ENCODE peak calls at places on chromosomes 3 and 15, in eight cellular contexts. M is GM23338, O is HepG2, A is SK-N-SH, I is HCT116, X is K562, D is Panc1, E is GM12878. H is an unnamed sample.

GRCh38 chr15:60395276-60396011 is 2.3 kb downstream of the ANXA2 start:
- DNase-seq in A (no peak), O (no peak), M (no peak), D (no peak), X (no peak), I (no peak), E (no peak), H (no peak)

GRCh38 chr3:158379517-158379916 is 191.5 kb upstream of the MLF1 start:
- DNase-seq in E (no peak), X (no peak), M (no peak), D (no peak), I (no peak), A (no peak), O (no peak), H (peak; percentile 3)

GRCh38 chr3:182240474-182240873 is 528.7 kb downstream of the SOX2 start:
- DNase-seq in A (no peak), O (no peak), X (no peak), D (no peak), E (no peak), M (no peak), I (no peak), H (no peak)

GRCh38 chr3:3799173-3800075 is at the start of gene LRRN1:
- DNase-seq in M (peak; percentile 96), O (no peak), D (no peak), I (no peak), A (peak; percentile 95), X (no peak), E (no peak), H (peak; percentile 45)

GRCh38 chr3:166071-166470 is 30.5 kb upstream of the CHL1 start:
- DNase-seq in M (no peak), I (no peak), X (no peak), O (no peak), E (no peak), D (no peak), A (no peak), H (no peak)

GRCh38 chr3:186361612-186362408 is at the start of gene DGKG:
- DNase-seq in X (no peak), A (peak; percentile 90), I (no peak), D (no peak), O (no peak), E (no peak), M (peak; percentile 54), H (peak; percentile 83)

GRCh38 chr3:95172549-95172948 is 1109.7 kb downstream of the NSUN3 start:
- DNase-seq in D (no peak), E (no peak), A (no peak), M (peak; percentile 10), I (no peak), X (no peak), O (no peak), H (no peak)

GRCh38 chr3:158950131-158950901 is 148.5 kb downstream of the MFSD1 start:
- DNase-seq in D (no peak), A (no peak), O (no peak), M (no peak), X (no peak), I (no peak), E (no peak), H (no peak)

GRCh38 chr15:86654501-86654900 is 574.8 kb downstream of the AGBL1 start:
- DNase-seq in O (no peak), X (no peak), D (no peak), I (no peak), E (no peak), M (peak; percentile 21), A (no peak), H (no peak)

GRCh38 chr15:34708422-34708821 is 46.4 kb downstream of the GJD2 start:
- DNase-seq in D (peak; percentile 28), X (peak; percentile 63), E (no peak), I (peak; percentile 19), A (peak; percentile 50), O (peak; percentile 28), M (peak; percentile 81), H (peak; percentile 1)

GRCh38 chr3:153456831-153457545 is 295.0 kb downstream of the RAP2B start:
- DNase-seq in D (no peak), I (no peak), M (no peak), O (no peak), X (no peak), E (no peak), A (no peak), H (no peak)

GRCh38 chr15:31226011-31226410 is 100.6 kb upstream of the KLF13 start:
- DNase-seq in D (no peak), I (no peak), E (no peak), X (no peak), A (no peak), M (no peak), O (no peak), H (no peak)

GRCh38 chr3:150798122-150798618 is 35.2 kb upstream of the SIAH2 start:
- DNase-seq in A (no peak), O (peak; percentile 49), E (no peak), I (no peak), M (peak; percentile 44), X (no peak), D (no peak), H (no peak)

GRCh38 chr3:29429055-29429454 is 148.2 kb downstream of the RBMS3 start:
- DNase-seq in I (no peak), M (no peak), A (no peak), D (no peak), E (no peak), X (no peak), O (no peak), H (no peak)

GRCh38 chr3:142844339-142844977 is 44.4 kb downstream of the PCOLCE2 start:
- DNase-seq in X (peak; percentile 28), I (peak; percentile 48), E (no peak), O (peak; percentile 16), A (peak; percentile 25), D (no peak), M (peak; percentile 72), H (no peak)

GRCh38 chr15:49383266-49383665 is 39.8 kb upstream of the FGF7 start:
- DNase-seq in M (no peak), X (no peak), A (no peak), E (no peak), I (no peak), O (no peak), D (peak; percentile 17), H (no peak)

GRCh38 chr15:39770748-39771689 is 11.6 kb downstream of the FSIP1 start:
- DNase-seq in A (no peak), I (no peak), D (no peak), O (no peak), X (no peak), M (no peak), E (no peak), H (no peak)

GRCh38 chr3:126908752-126909275 is 74.1 kb upstream of the PLXNA1 start:
- DNase-seq in X (peak; percentile 73), E (no peak), A (no peak), I (no peak), D (no peak), M (no peak), O (no peak), H (no peak)

GRCh38 chr3:21417991-21418390 is 333.0 kb downstream of the ZNF385D start:
- DNase-seq in D (no peak), I (no peak), M (no peak), E (no peak), A (no peak), X (no peak), O (no peak), H (no peak)

GRCh38 chr3:177058647-177059046 is 138.6 kb downstream of the TBL1XR1 start:
- DNase-seq in M (no peak), X (no peak), E (no peak), I (no peak), D (no peak), A (no peak), O (no peak), H (no peak)

GRCh38 chr15:27074179-27074578 is 103.2 kb downstream of the GABRG3 start:
- DNase-seq in D (no peak), X (no peak), O (no peak), A (no peak), M (no peak), I (no peak), E (no peak), H (no peak)

GRCh38 chr15:50968353-50968752 is 59.9 kb downstream of the AP4E1 start:
- DNase-seq in A (no peak), M (no peak), E (no peak), X (no peak), I (no peak), O (no peak), D (no peak), H (no peak)

GRCh38 chr3:183341545-183342288 is 86.7 kb downstream of the MCF2L2 start:
- DNase-seq in X (no peak), I (no peak), D (no peak), E (no peak), O (no peak), A (no peak), M (no peak), H (no peak)

GRCh38 chr3:115148142-115148790 is 1.2 kb upstream of the ZBTB20 start:
- DNase-seq in E (no peak), O (no peak), X (no peak), D (no peak), I (no peak), M (no peak), A (no peak), H (no peak)

GRCh38 chr15:32029409-32029861 is 880 bp upstream of the CHRNA7 start:
- DNase-seq in X (no peak), E (no peak), D (no peak), O (no peak), M (peak; percentile 75), A (peak; percentile 80), I (no peak), H (no peak)

GRCh38 chr3:52518723-52519444 is 14.8 kb downstream of the NT5DC2 start:
- DNase-seq in M (peak; percentile 78), I (no peak), O (no peak), A (peak; percentile 77), X (peak; percentile 97), D (no peak), E (no peak), H (no peak)

GRCh38 chr3:20637729-20638128 is 451.7 kb upstream of the SGO1 start:
- DNase-seq in X (no peak), A (no peak), O (no peak), M (no peak), I (no peak), D (no peak), E (no peak), H (no peak)

GRCh38 chr15:83396071-83396470 is 51.1 kb upstream of the SH3GL3 start:
- DNase-seq in E (no peak), X (no peak), O (no peak), I (no peak), D (no peak), A (no peak), M (peak; percentile 77), H (no peak)
- TF ChIP-seq REST in E (no peak), X (no peak), O (no peak), I (no peak), D (no peak), A (no peak), M (no peak), H (no peak)

GRCh38 chr3:141076821-141077571 is 25.8 kb downstream of the SPSB4 start:
- DNase-seq in E (no peak), I (no peak), A (no peak), O (no peak), D (no peak), X (no peak), M (peak; percentile 65), H (peak; percentile 47)
- TF ChIP-seq POLR2AphosphoS5 in E (no peak), I (no peak), A (no peak), O (no peak), D (no peak), X (no peak), M (no peak), H (no peak)

GRCh38 chr3:122926322-122926721 is 101.2 kb downstream of the SEMA5B start:
- DNase-seq in O (no peak), X (no peak), A (no peak), E (no peak), D (no peak), I (no peak), M (no peak), H (no peak)
- TF ChIP-seq REST in O (no peak), X (no peak), A (no peak), E (no peak), D (no peak), I (no peak), M (no peak), H (no peak)

GRCh38 chr3:4981160-4981687 is 2.0 kb downstream of the BHLHE40 start:
- DNase-seq in A (no peak), M (no peak), X (no peak), I (no peak), D (no peak), E (no peak), O (no peak), H (peak; percentile 28)
- TF ChIP-seq POLR2AphosphoS5 in A (no peak), M (no peak), X (peak; percentile 0), I (peak; percentile 26), D (no peak), E (no peak), O (no peak), H (no peak)

H was measured in HL-60.